ENCODE peak calls at places on chromosomes 13 and 19, in nine cellular contexts. D is choroid plexus epithelial cell, C is mesothelial cell of epicardium, U is nephron progenitor cell, E is tibial artery, S is dorsolateral prefrontal cortex, F is HCT116, I is BJ, R is PC-3. A is an unnamed sample.

GRCh38 chr19:52391135-52391534 is 6.5 kb upstream of the ZNF528 start:
- DNase-seq in D (no peak), S (no peak), R (no peak), C (no peak), F (no peak), E (no peak), U (no peak), I (no peak), A (no peak)

GRCh38 chr19:13817615-13818371 is 22.6 kb downstream of the ZSWIM4 start:
- DNase-seq in R (no peak), U (peak), I (no peak), S (no peak), C (no peak), E (no peak), F (no peak), D (no peak), A (no peak)

GRCh38 chr13:33863390-33863789 is 45.4 kb downstream of the RFC3 start:
- DNase-seq in I (no peak), R (no peak), F (no peak), S (no peak), E (no peak), U (no peak), D (no peak), C (no peak), A (no peak)

GRCh38 chr13:76000131-76000530 is 364.0 kb downstream of the LMO7 start:
- DNase-seq in E (no peak), U (no peak), R (no peak), C (no peak), D (no peak), I (no peak), S (no peak), F (no peak), A (no peak)

GRCh38 chr19:22601906-22602630 is 32.1 kb upstream of the ZNF492 start:
- DNase-seq in F (no peak), S (no peak), C (no peak), R (no peak), D (no peak), I (no peak), E (no peak), U (no peak), A (no peak)

GRCh38 chr19:17687141-17687856 is 855 bp downstream of the UNC13A start:
- DNase-seq in C (no peak), S (no peak), R (no peak), I (no peak), E (no peak), U (no peak), F (no peak), D (no peak), A (no peak)

GRCh38 chr13:37076818-37077217 is 17.3 kb upstream of the SUPT20H start:
- DNase-seq in C (no peak), U (no peak), F (no peak), D (no peak), I (no peak), E (no peak), R (no peak), S (no peak), A (no peak)

GRCh38 chr19:35388277-35389054 is 17.6 kb downstream of the GPR42 start:
- DNase-seq in C (no peak), F (no peak), D (peak), R (no peak), U (no peak), S (no peak), I (no peak), E (no peak), A (peak)

GRCh38 chr19:10095948-10096614 is 6.4 kb downstream of the ANGPTL6 start:
- DNase-seq in E (peak), S (peak), R (peak), C (peak), U (peak), I (peak), D (peak), F (peak), A (peak)

GRCh38 chr19:50759886-50760285 is 10.4 kb upstream of the GPR32 start:
- DNase-seq in E (no peak), R (peak), U (no peak), C (no peak), I (no peak), F (peak), D (peak), S (no peak), A (no peak)

GRCh38 chr13:46354143-46355087 is 32.6 kb downstream of the RUBCNL start:
- DNase-seq in F (peak), U (no peak), D (peak), C (no peak), R (peak), S (no peak), I (peak), E (no peak), A (no peak)

GRCh38 chr19:2478756-2479555 is 3.0 kb downstream of the GADD45B start:
- DNase-seq in C (peak), D (peak), R (peak), S (no peak), E (peak), U (peak), F (no peak), I (no peak), A (no peak)

GRCh38 chr19:44476559-44477408 is 23.5 kb downstream of the ZNF180 start:
- DNase-seq in C (no peak), S (no peak), R (peak), E (no peak), U (no peak), F (no peak), I (no peak), D (peak), A (peak)

GRCh38 chr13:57635541-57635940 is 4.0 kb downstream of the PCDH17 start:
- DNase-seq in U (no peak), I (no peak), F (no peak), R (no peak), S (no peak), D (no peak), C (no peak), E (no peak), A (no peak)

GRCh38 chr13:95481051-95481775 is 71.3 kb upstream of the CLDN10 start:
- DNase-seq in U (no peak), R (peak), E (no peak), I (no peak), D (no peak), F (no peak), S (no peak), C (no peak), A (no peak)

GRCh38 chr13:113448545-113448884 is 4.8 kb downstream of the ADPRHL1 start:
- DNase-seq in E (no peak), S (no peak), U (no peak), R (peak), C (no peak), D (no peak), F (peak), I (no peak), A (peak)

GRCh38 chr13:45048890-45049407 is 59.6 kb downstream of the GPALPP1 start:
- DNase-seq in E (no peak), C (no peak), R (peak), D (no peak), S (no peak), I (no peak), F (no peak), U (no peak), A (no peak)

GRCh38 chr13:71368301-71368700 is 498.7 kb downstream of the DACH1 start:
- DNase-seq in F (no peak), D (no peak), S (no peak), C (no peak), U (no peak), I (no peak), R (no peak), E (no peak), A (no peak)

GRCh38 chr19:10220695-10221094 is 10.4 kb downstream of the S1PR2 start:
- DNase-seq in E (no peak), I (no peak), R (no peak), S (no peak), U (no peak), F (no peak), D (no peak), C (no peak), A (no peak)

GRCh38 chr19:39402417-39403297 is 4.0 kb upstream of the ZFP36 start:
- DNase-seq in R (peak), D (peak), E (peak), C (peak), F (peak), U (peak), I (peak), S (peak), A (peak)

GRCh38 chr19:58571575-58571947 is 1.6 kb downstream of the MZF1 start:
- DNase-seq in D (no peak), S (no peak), E (no peak), I (no peak), R (no peak), U (no peak), C (no peak), F (no peak), A (no peak)

GRCh38 chr19:50331187-50332013 is 2.2 kb upstream of the KCNC3 start:
- DNase-seq in U (peak), D (no peak), I (no peak), C (no peak), F (no peak), R (no peak), E (no peak), S (no peak), A (no peak)

GRCh38 chr13:30963794-30964193 is 31.3 kb downstream of the TEX26 start:
- DNase-seq in I (no peak), D (peak), F (no peak), R (peak), C (no peak), U (peak), S (no peak), E (no peak), A (no peak)

GRCh38 chr19:41882568-41883462 is at the start of gene ARHGEF1:
- DNase-seq in D (no peak), R (peak), S (no peak), I (no peak), F (no peak), U (peak), E (peak), C (peak), A (no peak)

GRCh38 chr19:48152552-48152951 is 17.6 kb downstream of the LIG1 start:
- DNase-seq in C (peak), S (peak), D (peak), E (peak), I (no peak), F (peak), R (peak), U (peak), A (no peak)

GRCh38 chr19:40567040-40567749 is 9.5 kb upstream of the SHKBP1 start:
- DNase-seq in I (no peak), C (no peak), F (no peak), R (no peak), S (no peak), E (no peak), D (no peak), U (peak), A (no peak)

GRCh38 chr13:35964764-35965163 is 166.4 kb downstream of the DCLK1 start:
- DNase-seq in R (peak), U (no peak), F (no peak), D (peak), C (no peak), S (no peak), E (no peak), I (no peak), A (peak)

GRCh38 chr19:50639121-50640112 is at the start of gene SYT3:
- DNase-seq in U (peak), F (no peak), C (peak), S (peak), I (no peak), D (peak), E (no peak), R (peak), A (no peak)

GRCh38 chr13:109785892-109786450 is 412 bp downstream of the IRS2 start:
- DNase-seq in R (no peak), I (no peak), C (no peak), E (no peak), F (no peak), U (no peak), S (no peak), D (no peak), A (no peak)

GRCh38 chr19:2922987-2923386 is 21.8 kb downstream of the ZNF77 start:
- DNase-seq in F (no peak), C (no peak), U (no peak), E (no peak), D (peak), I (no peak), R (peak), S (no peak), A (no peak)

GRCh38 chr13:25375727-25376358 is 4.1 kb downstream of the ATP8A2 start:
- DNase-seq in F (peak), U (peak), E (no peak), I (no peak), C (no peak), R (peak), D (peak), S (no peak), A (peak)

DNA sequence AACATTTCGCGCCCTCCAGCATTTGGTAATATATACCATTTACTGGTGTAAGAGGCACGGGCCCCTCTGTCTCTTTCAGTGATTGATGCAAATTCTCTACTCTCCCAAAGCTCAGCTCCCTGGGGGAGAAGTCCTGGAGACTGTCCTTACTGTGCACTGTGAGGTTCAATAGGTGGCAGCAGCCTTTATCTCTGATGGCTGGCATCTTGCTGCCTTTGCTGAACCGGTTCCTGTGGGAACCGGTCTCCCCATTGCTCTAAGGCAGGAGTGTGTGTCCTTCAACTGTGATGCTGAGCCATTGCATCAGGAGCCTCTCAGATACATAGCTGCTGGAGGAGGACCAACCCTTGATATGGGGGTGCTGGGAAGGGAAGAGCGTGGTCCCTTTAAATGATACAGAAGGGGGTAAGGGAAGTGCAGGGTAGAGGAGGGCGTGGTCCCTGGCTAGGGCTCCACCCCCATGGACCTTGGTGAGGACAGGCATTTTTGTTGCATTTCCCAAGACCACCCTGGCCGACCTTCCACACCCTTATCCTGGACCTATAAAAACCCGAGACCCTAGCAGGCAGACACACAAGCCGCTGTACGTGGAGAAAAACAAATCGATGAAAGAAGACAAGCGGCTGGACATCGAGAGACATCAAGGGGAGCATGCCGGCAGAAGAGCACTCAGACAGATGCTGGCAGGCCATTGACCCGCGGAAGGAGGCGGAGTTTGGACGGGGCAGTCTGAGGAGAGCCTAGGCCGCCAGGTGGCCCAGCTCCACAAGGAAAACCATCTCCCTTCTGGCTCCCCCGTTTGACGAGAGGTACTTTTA is 41.1 kb upstream of the GTF3A start:
- DNase-seq in I (no peak), R (no peak), U (no peak), S (no peak), F (peak), E (no peak), C (no peak), D (no peak), A (no peak)
- TF ChIP-seq CTCF in I (no peak), R (no peak), U (no peak), S (no peak), F (peak), E (no peak), C (no peak), D (no peak), A (no peak)

GRCh38 chr13:107138468-107138867 is 570.5 kb upstream of the ARGLU1 start:
- DNase-seq in E (no peak), U (no peak), S (no peak), C (no peak), I (no peak), R (no peak), D (no peak), F (no peak), A (no peak)
- TF ChIP-seq CTCF in E (no peak), U (no peak), S (no peak), C (no peak), I (no peak), R (no peak), D (no peak), F (no peak), A (peak)

GRCh38 chr13:47835470-47836228 is 165.4 kb downstream of the SUCLA2 start:
- DNase-seq in R (no peak), F (no peak), U (no peak), D (no peak), I (no peak), E (no peak), C (no peak), S (no peak), A (no peak)

GRCh38 chr13:47829684-47830083 is 171.4 kb downstream of the SUCLA2 start:
- DNase-seq in C (no peak), F (no peak), D (peak), U (no peak), E (no peak), I (no peak), S (no peak), R (no peak), A (no peak)

GRCh38 chr13:47837104-47837880 is 163.8 kb downstream of the SUCLA2 start:
- DNase-seq in U (no peak), C (no peak), D (no peak), E (no peak), R (no peak), S (no peak), I (no peak), F (no peak), A (no peak)

GRCh38 chr13:47831265-47831664 is 169.8 kb downstream of the SUCLA2 start:
- DNase-seq in U (no peak), C (no peak), D (peak), E (no peak), R (no peak), I (no peak), F (no peak), S (no peak), A (no peak)

DNA sequence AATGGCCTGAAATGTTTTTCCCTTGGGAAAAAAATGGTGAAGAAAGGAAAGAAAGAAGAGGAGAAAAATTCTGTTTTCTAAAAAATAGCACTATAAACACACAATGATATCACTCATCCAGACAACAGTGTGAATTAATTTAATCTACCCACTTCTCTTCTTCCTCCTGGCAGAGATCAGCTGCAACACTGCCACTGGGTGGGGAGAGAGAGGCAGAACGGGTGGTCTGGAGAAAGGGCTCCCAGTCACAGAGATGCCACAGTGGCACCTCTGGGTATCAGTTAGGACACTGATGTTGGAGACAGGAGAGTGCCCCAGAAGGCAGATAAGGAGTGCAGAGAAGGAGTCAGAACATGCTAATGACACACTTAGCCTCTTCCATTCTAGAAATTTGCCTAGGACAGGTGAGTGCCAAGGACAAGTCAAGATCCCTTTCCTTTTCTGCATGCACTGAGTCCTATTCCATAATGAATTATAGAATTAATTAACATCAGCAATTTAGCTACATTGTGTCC is 168.6 kb downstream of the SUCLA2 start:
- DNase-seq in R (no peak), F (no peak), I (no peak), E (no peak), D (no peak), U (no peak), C (no peak), S (no peak), A (no peak)
- TF ChIP-seq CTCF in R (no peak), F (no peak), I (no peak), E (no peak), D (peak), U (no peak), C (no peak), S (no peak), A (no peak)

GRCh38 chr19:54189020-54189667 is at the start of gene MBOAT7:
- DNase-seq in E (no peak), D (no peak), S (no peak), R (no peak), U (peak), F (no peak), C (no peak), I (no peak), A (no peak)
- TF ChIP-seq CTCF in E (no peak), D (no peak), S (no peak), R (peak), U (no peak), F (peak), C (no peak), I (no peak), A (peak)

GRCh38 chr13:98108330-98108729 is 34.6 kb upstream of the FARP1 start:
- DNase-seq in F (no peak), D (no peak), U (no peak), C (no peak), S (no peak), E (no peak), R (no peak), I (no peak), A (no peak)

GRCh38 chr13:98103531-98103930 is 39.4 kb upstream of the FARP1 start:
- DNase-seq in C (no peak), E (no peak), R (peak), U (no peak), D (no peak), I (no peak), S (no peak), F (no peak), A (no peak)

GRCh38 chr13:98105929-98106336 is 37.0 kb upstream of the FARP1 start:
- DNase-seq in S (no peak), E (no peak), R (peak), U (no peak), D (peak), C (no peak), I (no peak), F (no peak), A (peak)

GRCh38 chr13:98099627-98100026 is 43.3 kb upstream of the FARP1 start:
- DNase-seq in C (no peak), U (no peak), I (no peak), D (no peak), S (no peak), R (no peak), F (no peak), E (no peak), A (no peak)

GRCh38 chr13:98103942-98104880 is 38.7 kb upstream of the FARP1 start:
- DNase-seq in F (no peak), U (no peak), S (no peak), I (no peak), D (peak), C (no peak), E (no peak), R (peak), A (no peak)
- TF ChIP-seq CTCF in F (peak), U (no peak), S (no peak), I (peak), D (peak), C (peak), E (no peak), R (peak), A (no peak)

GRCh38 chr13:65638572-65639168 is 1591.5 kb downstream of the PCDH9 start:
- DNase-seq in D (peak), F (peak), I (no peak), R (peak), U (peak), S (no peak), E (no peak), C (no peak), A (no peak)
- TF ChIP-seq CTCF in D (peak), F (peak), I (peak), R (peak), U (peak), S (peak), E (peak), C (peak), A (peak)